ENCODE peak calls at places on chromosome 15, in six cellular contexts. Y is tibial artery; Q is vagina; D is effector memory CD4-positive, alpha-beta T cell; E is CD8-positive, alpha-beta memory T cell; G is HCT116. K is an unnamed sample. For H3K4me1, the result is how much of the 10 kb centered on the place peaks cover.

GRCh38 chr15:82832601-82833209 is 23.3 kb downstream of the WHAMM start:
- DNase-seq in Y (no peak), Q (no peak), D (no peak), E (no peak), G (peak), K (no peak)

GRCh38 chr15:70234256-70234965 is 136.7 kb upstream of the TLE3 start:
- DNase-seq in Y (no peak), Q (no peak), D (no peak), E (no peak), G (no peak), K (no peak)

GRCh38 chr15:63491979-63492378 is 12.4 kb upstream of the USP3 start:
- DNase-seq in Y (no peak), Q (no peak), D (no peak), E (no peak), G (no peak), K (no peak)

GRCh38 chr15:98657721-98658120 is 9.4 kb downstream of the IGF1R start:
- DNase-seq in Y (no peak), Q (no peak), D (no peak), E (no peak), G (no peak), K (no peak)

GRCh38 chr15:62163847-62164499 is 1.1 kb downstream of the C2CD4B start:
- DNase-seq in Y (no peak), Q (no peak), D (no peak), E (no peak), G (no peak), K (no peak)

GRCh38 chr15:83106994-83107840 is at the start of gene TM6SF1:
- DNase-seq in Y (no peak), Q (no peak), D (no peak), E (no peak), G (no peak), K (peak)

GRCh38 chr15:96344120-96344705 is 13.7 kb downstream of the NR2F2 start:
- DNase-seq in Y (peak), Q (no peak), D (no peak), E (no peak), G (no peak), K (no peak)

GRCh38 chr15:92772061-92772460 is 116.5 kb upstream of the FAM174B start:
- DNase-seq in Y (no peak), Q (no peak), D (no peak), E (no peak), G (no peak), K (no peak)

GRCh38 chr15:100030586-100031249 is 297.5 kb upstream of the LYSMD4 start:
- DNase-seq in Y (no peak), Q (peak), D (no peak), E (no peak), G (no peak), K (no peak)

GRCh38 chr15:101100118-101100517 is 151.7 kb downstream of the CHSY1 start:
- DNase-seq in Y (no peak), Q (no peak), D (no peak), E (no peak), G (no peak), K (peak)

GRCh38 chr15:92954578-92954977 is 54.5 kb downstream of the CHD2 start:
- DNase-seq in Y (no peak), Q (no peak), D (no peak), E (no peak), G (no peak), K (no peak)

GRCh38 chr15:82789491-82789890 is 16.4 kb downstream of the FSD2 start:
- DNase-seq in Y (no peak), Q (no peak), D (no peak), E (no peak), G (no peak), K (no peak)

GRCh38 chr15:71508081-71508682 is 302.2 kb upstream of the NR2E3 start:
- DNase-seq in Y (no peak), Q (no peak), D (no peak), E (no peak), G (no peak), K (no peak)

GRCh38 chr15:96416934-96417759 is 86.6 kb downstream of the NR2F2 start:
- DNase-seq in Y (no peak), Q (no peak), D (no peak), E (no peak), G (no peak), K (no peak)

GRCh38 chr15:71945012-71945411 is 134.7 kb downstream of the NR2E3 start:
- DNase-seq in Y (no peak), Q (no peak), D (no peak), E (no peak), G (no peak), K (no peak)

GRCh38 chr15:40052604-40053003 is 13.6 kb upstream of the SRP14 start:
- DNase-seq in Y (peak), Q (no peak), D (no peak), E (no peak), G (no peak), K (no peak)

GRCh38 chr15:40054746-40055575 is 16.0 kb upstream of the SRP14 start:
- DNase-seq in Y (peak), Q (no peak), D (no peak), E (no peak), G (no peak), K (peak)

GRCh38 chr15:40053234-40054055 is 14.5 kb upstream of the SRP14 start:
- DNase-seq in Y (peak), Q (no peak), D (no peak), E (no peak), G (no peak), K (no peak)

GRCh38 chr15:40055576-40056293 is 16.8 kb upstream of the SRP14 start:
- DNase-seq in Y (peak), Q (no peak), D (no peak), E (no peak), G (no peak), K (peak)

GRCh38 chr15:40054056-40054745 is 15.2 kb upstream of the SRP14 start:
- DNase-seq in Y (peak), Q (no peak), D (no peak), E (no peak), G (no peak), K (no peak)
- H3K4me1 ChIP-seq in Y (under half), Q (under half), D (under half), E (under half), G (under half), K (under half)

GRCh38 chr15:66424963-66425612 is 38.4 kb downstream of the MAP2K1 start:
- DNase-seq in Y (no peak), Q (no peak), D (no peak), E (no peak), G (no peak), K (no peak)
- H3K4me1 ChIP-seq in Y (under half), Q (under half), D (under half), E (under half), G (under half), K (under half)

DNA sequence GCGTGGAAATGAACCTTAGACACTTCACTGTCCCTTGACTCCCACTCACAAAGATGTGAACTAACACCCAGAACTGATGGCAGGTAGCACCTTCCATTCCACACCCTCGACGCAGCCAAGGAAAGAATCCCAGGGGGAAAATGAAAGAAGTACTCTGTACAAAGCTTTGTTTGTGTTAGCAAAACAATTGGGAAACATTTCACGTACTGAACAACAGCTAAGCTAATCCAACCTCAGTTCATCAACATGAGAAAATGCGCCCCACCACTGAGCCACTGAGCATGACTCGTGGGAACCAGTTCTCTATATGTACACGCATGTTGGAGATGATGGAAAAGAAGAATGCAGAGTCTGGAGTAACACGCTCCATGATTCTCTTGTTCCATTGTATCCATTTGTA is 32.0 kb downstream of the CORO2B start:
- DNase-seq in Y (no peak), Q (no peak), D (no peak), E (no peak), G (no peak), K (no peak)
- H3K4me1 ChIP-seq in Y (under half), Q (under half), D (under half), E (under half), G (under half), K (under half)

DNA sequence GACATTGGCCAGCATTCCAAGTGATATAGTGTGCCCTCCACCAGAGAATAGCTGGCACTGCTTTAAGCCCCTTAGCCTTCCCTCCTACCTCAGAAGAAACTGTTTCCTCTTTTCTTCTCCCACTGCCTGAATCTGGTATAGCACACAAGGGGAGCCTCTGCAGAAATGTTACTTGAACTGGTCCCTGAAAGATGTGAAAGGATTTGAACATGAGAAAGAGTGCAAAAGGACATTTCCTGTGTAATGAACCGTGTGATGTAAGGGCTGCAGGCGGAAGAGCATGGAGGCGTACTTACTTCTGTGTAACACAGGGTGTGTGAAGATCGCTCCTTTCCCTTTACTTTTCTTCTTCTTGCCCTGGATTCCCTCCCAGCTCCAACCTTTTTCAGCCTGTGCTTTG is 8.3 kb downstream of the TMOD3 start:
- DNase-seq in Y (no peak), Q (no peak), D (no peak), E (no peak), G (no peak), K (no peak)
- H3K4me1 ChIP-seq in Y (under half), Q (half or more), D (under half), E (half or more), G (half or more), K (under half)

DNA sequence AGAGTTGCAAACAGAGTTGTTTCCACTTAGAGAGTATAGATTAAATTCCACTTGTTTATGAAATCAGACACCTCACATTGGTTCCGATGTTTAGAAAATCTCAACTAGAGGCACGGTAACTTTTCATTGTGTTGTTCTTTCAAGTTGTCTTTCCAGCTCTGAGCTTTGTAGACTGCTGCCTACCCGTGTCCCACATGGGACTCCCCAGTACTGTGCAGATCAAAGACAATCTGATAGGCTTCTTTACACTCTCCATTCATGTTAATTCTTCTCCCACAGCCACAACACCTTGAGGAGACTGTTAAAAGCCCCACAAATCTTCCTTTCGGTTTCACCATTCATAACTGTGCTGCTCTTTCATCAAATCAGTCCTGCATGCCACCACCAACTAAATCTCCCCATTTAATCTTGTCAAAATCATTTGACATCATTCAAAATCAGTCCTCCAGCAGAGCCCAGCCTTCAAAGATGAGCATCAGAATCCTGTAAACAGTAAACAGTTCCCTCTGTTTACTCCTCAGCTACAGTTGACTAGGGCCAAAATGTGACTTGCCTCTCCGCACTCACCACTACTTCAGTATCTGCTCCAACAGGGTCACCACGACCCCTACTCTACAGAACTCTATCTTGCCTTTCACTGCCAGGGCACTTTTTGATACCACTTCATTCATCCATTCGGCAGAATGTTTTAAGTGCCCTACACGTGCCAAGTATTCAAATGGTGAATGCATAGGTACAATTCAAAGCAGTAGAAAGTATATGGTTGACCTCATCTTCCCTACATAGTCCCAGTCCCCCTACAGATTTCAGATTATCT is 8.3 kb downstream of the ANXA2 start:
- DNase-seq in Y (no peak), Q (peak), D (no peak), E (no peak), G (no peak), K (no peak)
- H3K4me1 ChIP-seq in Y (half or more), Q (half or more), D (under half), E (under half), G (half or more), K (half or more)

GRCh38 chr15:67178569-67179210 is 75.8 kb downstream of the AAGAB start:
- DNase-seq in Y (peak), Q (no peak), D (no peak), E (no peak), G (no peak), K (no peak)
- H3K4me1 ChIP-seq in Y (under half), Q (half or more), D (under half), E (under half), G (under half), K (half or more)

K was measured in psoas muscle.